ENCODE peak calls at places on chromosomes 11 and 22, in eight cellular contexts. T, M, K, A, U, G, Y and H are unnamed samples.

GRCh38 chr11:12088047-12088481 is 22.3 kb upstream of the MICAL2 start:
- DNase-seq in T (peak; percentile 36), M (no peak), K (peak; percentile 80), A (no peak), U (peak; percentile 77), G (no peak), Y (no peak), H (peak; percentile 95)

GRCh38 chr11:132639986-132640385 is 892.3 kb downstream of the OPCML start:
- DNase-seq in T (no peak), M (no peak), K (no peak), A (no peak), U (no peak), G (no peak), Y (no peak), H (no peak)

GRCh38 chr11:33207408-33207985 is 46.2 kb upstream of the CSTF3 start:
- DNase-seq in T (no peak), M (no peak), K (no peak), A (no peak), U (no peak), G (no peak), Y (no peak), H (peak; percentile 7)

GRCh38 chr11:12179521-12179920 is 69.1 kb downstream of the MICAL2 start:
- DNase-seq in T (peak; percentile 29), M (no peak), K (no peak), A (no peak), U (no peak), G (no peak), Y (no peak), H (no peak)

GRCh38 chr11:35458846-35459245 is 39.5 kb upstream of the SLC1A2 start:
- DNase-seq in T (no peak), M (no peak), K (peak; percentile 34), A (no peak), U (no peak), G (no peak), Y (no peak), H (no peak)

GRCh38 chr11:120606116-120607010 is 94.8 kb downstream of the GRIK4 start:
- DNase-seq in T (no peak), M (no peak), K (no peak), A (no peak), U (no peak), G (no peak), Y (no peak), H (no peak)

GRCh38 chr11:134905513-134905912 is 493.5 kb upstream of the B3GAT1 start:
- DNase-seq in T (peak; percentile 23), M (no peak), K (no peak), A (no peak), U (no peak), G (no peak), Y (no peak), H (no peak)

GRCh38 chr11:7500251-7500650 is 13.5 kb upstream of the PPFIBP2 start:
- DNase-seq in T (no peak), M (no peak), K (no peak), A (no peak), U (no peak), G (no peak), Y (no peak), H (no peak)

GRCh38 chr11:36469063-36469462 is 41.0 kb downstream of the TRAF6 start:
- DNase-seq in T (no peak), M (no peak), K (no peak), A (peak; percentile 26), U (no peak), G (no peak), Y (no peak), H (peak; percentile 76)

GRCh38 chr11:126492331-126492730 is 136.8 kb downstream of the ST3GAL4 start:
- DNase-seq in T (no peak), M (no peak), K (no peak), A (no peak), U (no peak), G (no peak), Y (no peak), H (no peak)

GRCh38 chr11:27720277-27720830 is 20.1 kb upstream of the BDNF start:
- DNase-seq in T (peak; percentile 52), M (no peak), K (peak; percentile 62), A (peak; percentile 30), U (no peak), G (no peak), Y (no peak), H (peak; percentile 74)

GRCh38 chr22:22842085-22842484 is 45.5 kb upstream of the IGLL5 start:
- DNase-seq in T (no peak), M (no peak), K (no peak), A (no peak), U (no peak), G (no peak), Y (no peak), H (no peak)

GRCh38 chr22:39907035-39907434 is 6.2 kb downstream of the GRAP2 start:
- DNase-seq in T (no peak), M (no peak), K (no peak), A (no peak), U (no peak), G (no peak), Y (no peak), H (no peak)

GRCh38 chr22:42202669-42203068 is 67.8 kb downstream of the TCF20 start:
- DNase-seq in T (no peak), M (no peak), K (peak; percentile 84), A (peak; percentile 41), U (no peak), G (peak; percentile 22), Y (peak; percentile 41), H (peak; percentile 25)

GRCh38 chr22:23286296-23286695 is 106.0 kb downstream of the BCR start:
- DNase-seq in T (no peak), M (no peak), K (no peak), A (no peak), U (no peak), G (no peak), Y (no peak), H (no peak)

GRCh38 chr22:19401483-19401882 is 30.1 kb downstream of the HIRA start:
- DNase-seq in T (no peak), M (no peak), K (no peak), A (no peak), U (no peak), G (no peak), Y (no peak), H (no peak)

GRCh38 chr22:31753005-31753633 is 700 bp upstream of the DEPDC5 start:
- DNase-seq in T (peak; percentile 25), M (no peak), K (no peak), A (peak; percentile 22), U (peak; percentile 70), G (no peak), Y (no peak), H (no peak)

GRCh38 chr22:30245985-30246901 is at the start of gene LIF:
- DNase-seq in T (peak; percentile 38), M (no peak), K (peak; percentile 86), A (peak; percentile 66), U (no peak), G (peak; percentile 33), Y (peak; percentile 31), H (peak; percentile 66)

GRCh38 chr11:35554491-35555237 is 29.2 kb upstream of the PAMR1 start:
- DNase-seq in T (no peak), M (no peak), K (peak; percentile 83), A (no peak), U (no peak), G (no peak), Y (no peak), H (no peak)

GRCh38 chr11:26948881-26949280 is 45.0 kb upstream of the FIBIN start:
- DNase-seq in T (no peak), M (no peak), K (peak; percentile 53), A (no peak), U (no peak), G (no peak), Y (no peak), H (no peak)

GRCh38 chr22:26023104-26023775 is 146.0 kb upstream of the SEZ6L start:
- DNase-seq in T (no peak), M (no peak), K (no peak), A (no peak), U (no peak), G (no peak), Y (no peak), H (no peak)

GRCh38 chr11:61022311-61023085 is 51.0 kb downstream of the CD6 start:
- DNase-seq in T (no peak), M (no peak), K (no peak), A (peak; percentile 54), U (peak; percentile 35), G (no peak), Y (peak; percentile 43), H (peak; percentile 33)

GRCh38 chr11:84817998-84818397 is 809.1 kb downstream of the DLG2 start:
- DNase-seq in T (no peak), M (no peak), K (peak; percentile 71), A (no peak), U (no peak), G (no peak), Y (no peak), H (peak; percentile 13)

GRCh38 chr11:128061321-128061871 is 526.0 kb downstream of the ETS1 start:
- DNase-seq in T (no peak), M (no peak), K (peak; percentile 86), A (no peak), U (no peak), G (no peak), Y (no peak), H (peak; percentile 72)

GRCh38 chr11:35144103-35144741 is 5.3 kb downstream of the CD44 start:
- DNase-seq in T (no peak), M (no peak), K (peak; percentile 77), A (peak; percentile 66), U (no peak), G (no peak), Y (peak; percentile 54), H (peak; percentile 93)

GRCh38 chr22:47209547-47210023 is 447.1 kb downstream of the TBC1D22A start:
- DNase-seq in T (no peak), M (no peak), K (no peak), A (no peak), U (peak; percentile 51), G (no peak), Y (no peak), H (no peak)

GRCh38 chr22:35621446-35621845 is 4.3 kb upstream of the MB start:
- DNase-seq in T (no peak), M (no peak), K (no peak), A (no peak), U (no peak), G (no peak), Y (no peak), H (no peak)

GRCh38 chr11:65555693-65556231 is 2.4 kb downstream of the LTBP3 start:
- DNase-seq in T (peak; percentile 35), M (no peak), K (peak; percentile 85), A (no peak), U (peak; percentile 78), G (no peak), Y (no peak), H (peak; percentile 98)

GRCh38 chr11:71251761-71252433 is 480 bp downstream of the SHANK2 start:
- DNase-seq in T (peak; percentile 75), M (no peak), K (no peak), A (peak; percentile 7), U (no peak), G (no peak), Y (no peak), H (no peak)